ENCODE peak calls at places on chromosomes 5 and 9, in seven cellular contexts. One of them, this sample, is unnamed.

GRCh38 chr5:122292357-122292756 is 19.7 kb upstream of the SNCAIP start:
- DNase-seq in trophoblast cell: no peak
- DNase-seq in H9: no peak
- DNase-seq in neuronal stem cell: no peak
- DNase-seq in mesendoderm: no peak
- DNase-seq in mesenchymal stem cell: peak
- DNase-seq in IMR-90: peak
- DNase-seq in this sample: no peak

GRCh38 chr9:89956907-89957306 is 352.1 kb downstream of the GADD45G start:
- DNase-seq in H9: no peak
- DNase-seq in mesendoderm: no peak
- DNase-seq in IMR-90: no peak
- DNase-seq in mesenchymal stem cell: no peak
- DNase-seq in neuronal stem cell: no peak
- DNase-seq in trophoblast cell: no peak
- DNase-seq in this sample: no peak

GRCh38 chr9:99181621-99182020 is 40.1 kb downstream of the ALG2 start:
- DNase-seq in neuronal stem cell: no peak
- DNase-seq in H9: no peak
- DNase-seq in mesenchymal stem cell: peak
- DNase-seq in mesendoderm: no peak
- DNase-seq in trophoblast cell: peak
- DNase-seq in IMR-90: peak
- DNase-seq in this sample: no peak

GRCh38 chr5:140075371-140075770 is 32.3 kb upstream of the NRG2 start:
- DNase-seq in mesendoderm: no peak
- DNase-seq in trophoblast cell: no peak
- DNase-seq in mesenchymal stem cell: no peak
- DNase-seq in H9: no peak
- DNase-seq in neuronal stem cell: no peak
- DNase-seq in IMR-90: peak
- DNase-seq in this sample: no peak

GRCh38 chr9:116656535-116656934 is 30.6 kb upstream of the TRIM32 start:
- DNase-seq in mesendoderm: no peak
- DNase-seq in H9: no peak
- DNase-seq in trophoblast cell: no peak
- DNase-seq in IMR-90: no peak
- DNase-seq in neuronal stem cell: no peak
- DNase-seq in mesenchymal stem cell: no peak
- DNase-seq in this sample: no peak

GRCh38 chr9:114016101-114016500 is 62.0 kb downstream of the AMBP start:
- DNase-seq in IMR-90: no peak
- DNase-seq in H9: no peak
- DNase-seq in neuronal stem cell: no peak
- DNase-seq in mesenchymal stem cell: no peak
- DNase-seq in trophoblast cell: no peak
- DNase-seq in mesendoderm: no peak
- DNase-seq in this sample: no peak

GRCh38 chr5:77636423-77637169 is 1.9 kb downstream of the OTP start:
- DNase-seq in mesendoderm: peak
- DNase-seq in IMR-90: no peak
- DNase-seq in H9: peak
- DNase-seq in mesenchymal stem cell: no peak
- DNase-seq in neuronal stem cell: no peak
- DNase-seq in trophoblast cell: no peak
- DNase-seq in this sample: no peak

GRCh38 chr5:128014578-128014977 is 69.0 kb upstream of the SLC12A2 start:
- DNase-seq in mesendoderm: no peak
- DNase-seq in H9: no peak
- DNase-seq in neuronal stem cell: no peak
- DNase-seq in mesenchymal stem cell: no peak
- DNase-seq in trophoblast cell: no peak
- DNase-seq in IMR-90: no peak
- DNase-seq in this sample: no peak

GRCh38 chr9:113986931-113987330 is 91.2 kb downstream of the AMBP start:
- DNase-seq in H9: no peak
- DNase-seq in neuronal stem cell: no peak
- DNase-seq in mesendoderm: no peak
- DNase-seq in mesenchymal stem cell: no peak
- DNase-seq in IMR-90: no peak
- DNase-seq in trophoblast cell: no peak
- DNase-seq in this sample: no peak

GRCh38 chr9:16364347-16364746 is 506.1 kb downstream of the BNC2 start:
- DNase-seq in H9: peak
- DNase-seq in mesenchymal stem cell: no peak
- DNase-seq in IMR-90: no peak
- DNase-seq in trophoblast cell: no peak
- DNase-seq in neuronal stem cell: no peak
- DNase-seq in mesendoderm: peak
- DNase-seq in this sample: no peak

DNA sequence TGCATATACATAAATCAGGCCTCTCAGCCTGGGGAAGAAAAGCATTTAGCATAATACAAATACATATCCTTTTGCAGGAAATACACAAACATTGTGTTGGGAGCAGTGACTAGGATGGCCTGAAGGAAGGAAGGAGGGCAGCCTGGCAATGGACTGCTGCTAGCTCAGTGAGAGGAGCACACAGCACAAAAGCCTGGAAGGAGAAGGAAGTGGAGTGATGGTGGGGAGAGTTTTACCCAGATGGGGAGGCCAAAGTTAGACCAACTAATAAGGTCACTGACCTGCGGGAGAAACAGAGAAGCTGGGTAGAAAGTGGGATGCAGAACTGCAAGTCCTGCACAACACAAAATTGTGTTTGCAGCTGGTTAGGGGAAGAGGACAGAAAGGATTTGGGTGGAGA is 39.6 kb downstream of the SEMA6A start:
- DNase-seq in trophoblast cell: no peak
- DNase-seq in mesenchymal stem cell: no peak
- DNase-seq in mesendoderm: no peak
- DNase-seq in H9: no peak
- DNase-seq in neuronal stem cell: no peak
- DNase-seq in IMR-90: no peak
- DNase-seq in this sample: no peak
- H2BK120ac ChIP-seq in trophoblast cell: no peak
- H2BK120ac ChIP-seq in mesenchymal stem cell: no peak
- H2BK120ac ChIP-seq in mesendoderm: no peak
- H2BK120ac ChIP-seq in H9: no peak
- H2BK120ac ChIP-seq in neuronal stem cell: no peak
- H2BK120ac ChIP-seq in IMR-90: no peak
- H2BK120ac ChIP-seq in this sample: no peak

DNA sequence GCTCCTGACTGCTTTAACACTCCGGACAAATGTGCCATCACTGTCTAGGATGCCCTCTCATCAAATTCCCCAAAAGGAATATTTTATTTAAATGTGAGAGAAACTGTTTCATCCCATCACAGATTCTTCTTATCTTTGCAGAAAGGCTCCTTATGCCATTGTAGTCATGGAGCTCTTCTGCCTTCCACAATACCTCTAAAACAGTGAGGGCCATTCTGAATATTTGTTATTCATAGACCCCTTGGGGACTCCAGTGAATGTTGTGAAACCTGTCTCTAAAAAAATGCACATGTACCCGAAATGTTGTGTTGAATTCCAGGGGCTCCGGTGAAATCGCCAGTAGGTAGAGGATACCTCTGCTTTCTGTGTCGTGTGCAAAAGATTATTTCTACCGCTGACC is 176.9 kb downstream of the RORB start:
- DNase-seq in neuronal stem cell: no peak
- DNase-seq in mesendoderm: no peak
- DNase-seq in trophoblast cell: no peak
- DNase-seq in mesenchymal stem cell: no peak
- DNase-seq in H9: no peak
- DNase-seq in IMR-90: no peak
- DNase-seq in this sample: no peak
- H2BK120ac ChIP-seq in neuronal stem cell: no peak
- H2BK120ac ChIP-seq in mesendoderm: no peak
- H2BK120ac ChIP-seq in trophoblast cell: no peak
- H2BK120ac ChIP-seq in mesenchymal stem cell: no peak
- H2BK120ac ChIP-seq in H9: no peak
- H2BK120ac ChIP-seq in IMR-90: no peak
- H2BK120ac ChIP-seq in this sample: no peak

DNA sequence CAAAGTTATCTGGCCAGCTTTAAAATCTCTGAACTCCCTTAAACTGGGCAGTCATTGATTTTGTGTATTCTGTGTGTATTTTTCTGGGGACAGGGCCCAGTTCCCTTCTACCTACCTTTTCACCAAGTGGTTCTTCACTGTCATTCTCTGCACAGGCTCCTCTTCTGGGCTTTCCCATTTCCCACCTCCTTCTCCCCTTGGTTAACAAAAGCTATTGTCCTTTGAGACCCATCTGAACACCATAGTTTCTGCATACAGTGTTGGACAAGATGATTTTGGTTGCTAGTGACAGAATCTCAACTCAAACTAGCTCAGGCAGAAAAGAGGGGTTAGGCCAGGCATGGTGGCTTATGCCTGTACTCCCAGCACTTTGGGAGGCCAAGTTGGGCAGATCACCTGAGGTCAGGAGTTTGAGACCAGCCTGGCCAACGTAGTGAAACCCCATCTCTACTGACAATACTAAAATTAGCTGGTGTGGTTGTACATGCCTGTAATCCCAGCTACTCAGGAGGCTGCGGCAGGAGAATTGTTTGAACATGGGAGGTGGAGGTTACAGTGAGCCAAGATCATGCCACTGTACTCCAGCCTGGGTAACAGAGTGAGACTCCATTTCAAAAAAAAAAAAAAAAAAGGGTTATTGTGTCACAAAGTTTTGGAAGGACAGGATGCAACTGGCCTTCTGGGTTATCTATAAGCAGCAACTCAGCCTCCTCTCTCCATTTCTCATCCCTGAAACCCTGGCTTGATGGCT is 31.0 kb upstream of the ANKRD34B start:
- DNase-seq in mesendoderm: no peak
- DNase-seq in neuronal stem cell: no peak
- DNase-seq in IMR-90: no peak
- DNase-seq in mesenchymal stem cell: no peak
- DNase-seq in trophoblast cell: no peak
- DNase-seq in H9: no peak
- DNase-seq in this sample: peak
- H2BK120ac ChIP-seq in mesendoderm: no peak
- H2BK120ac ChIP-seq in neuronal stem cell: no peak
- H2BK120ac ChIP-seq in IMR-90: no peak
- H2BK120ac ChIP-seq in mesenchymal stem cell: no peak
- H2BK120ac ChIP-seq in trophoblast cell: no peak
- H2BK120ac ChIP-seq in H9: no peak
- H2BK120ac ChIP-seq in this sample: no peak

DNA sequence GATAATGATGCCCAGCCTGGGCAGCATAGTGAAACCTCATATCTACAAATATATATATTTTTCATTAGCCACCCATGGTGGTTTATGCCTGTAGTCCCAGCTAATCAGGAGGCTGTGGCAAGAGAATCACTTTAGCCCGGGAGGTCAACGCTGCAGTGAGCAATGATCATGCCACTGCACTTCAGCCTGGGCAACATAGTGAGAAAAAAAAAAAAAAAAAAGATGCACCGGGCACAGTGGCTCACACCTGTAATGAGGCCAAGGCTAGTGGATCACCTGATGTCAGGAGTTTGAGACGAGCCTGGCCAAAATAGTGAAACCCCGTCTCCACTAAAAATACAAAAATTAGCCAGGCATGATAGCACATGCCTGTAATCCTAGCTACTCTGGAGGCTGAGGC is 50.2 kb upstream of the ADRA1B start:
- DNase-seq in IMR-90: no peak
- DNase-seq in mesenchymal stem cell: no peak
- DNase-seq in H9: no peak
- DNase-seq in mesendoderm: no peak
- DNase-seq in trophoblast cell: no peak
- DNase-seq in neuronal stem cell: no peak
- DNase-seq in this sample: no peak
- H2BK120ac ChIP-seq in IMR-90: no peak
- H2BK120ac ChIP-seq in mesenchymal stem cell: no peak
- H2BK120ac ChIP-seq in H9: no peak
- H2BK120ac ChIP-seq in mesendoderm: no peak
- H2BK120ac ChIP-seq in trophoblast cell: no peak
- H2BK120ac ChIP-seq in neuronal stem cell: no peak
- H2BK120ac ChIP-seq in this sample: no peak

GRCh38 chr5:33067291-33067690 is 356.2 kb downstream of the NPR3 start:
- DNase-seq in neuronal stem cell: no peak
- DNase-seq in IMR-90: no peak
- DNase-seq in trophoblast cell: no peak
- DNase-seq in mesenchymal stem cell: no peak
- DNase-seq in H9: no peak
- DNase-seq in mesendoderm: no peak
- DNase-seq in this sample: no peak
- H2BK120ac ChIP-seq in neuronal stem cell: no peak
- H2BK120ac ChIP-seq in IMR-90: no peak
- H2BK120ac ChIP-seq in trophoblast cell: no peak
- H2BK120ac ChIP-seq in mesenchymal stem cell: no peak
- H2BK120ac ChIP-seq in H9: no peak
- H2BK120ac ChIP-seq in mesendoderm: no peak
- H2BK120ac ChIP-seq in this sample: no peak

GRCh38 chr9:110582156-110582555 is 2.6 kb upstream of the SVEP1 start:
- DNase-seq in mesenchymal stem cell: peak
- DNase-seq in IMR-90: no peak
- DNase-seq in mesendoderm: peak
- DNase-seq in neuronal stem cell: no peak
- DNase-seq in H9: peak
- DNase-seq in trophoblast cell: no peak
- DNase-seq in this sample: no peak

GRCh38 chr9:110580850-110581249 is 1.3 kb upstream of the SVEP1 start:
- DNase-seq in neuronal stem cell: no peak
- DNase-seq in trophoblast cell: peak
- DNase-seq in mesendoderm: no peak
- DNase-seq in mesenchymal stem cell: no peak
- DNase-seq in IMR-90: peak
- DNase-seq in H9: no peak
- DNase-seq in this sample: no peak

GRCh38 chr9:110578896-110579752 is at the start of gene SVEP1:
- DNase-seq in trophoblast cell: peak
- DNase-seq in mesenchymal stem cell: peak
- DNase-seq in IMR-90: peak
- DNase-seq in H9: peak
- DNase-seq in mesendoderm: peak
- DNase-seq in neuronal stem cell: peak
- DNase-seq in this sample: no peak

GRCh38 chr9:110578575-110578895 is 1.0 kb downstream of the SVEP1 start:
- DNase-seq in trophoblast cell: no peak
- DNase-seq in H9: no peak
- DNase-seq in neuronal stem cell: no peak
- DNase-seq in IMR-90: no peak
- DNase-seq in mesenchymal stem cell: peak
- DNase-seq in mesendoderm: no peak
- DNase-seq in this sample: no peak

GRCh38 chr9:110579763-110580255 is 268 bp upstream of the SVEP1 start:
- DNase-seq in trophoblast cell: peak
- DNase-seq in H9: peak
- DNase-seq in neuronal stem cell: peak
- DNase-seq in mesenchymal stem cell: peak
- DNase-seq in mesendoderm: peak
- DNase-seq in IMR-90: peak
- DNase-seq in this sample: no peak
- H2BK120ac ChIP-seq in trophoblast cell: peak
- H2BK120ac ChIP-seq in H9: no peak
- H2BK120ac ChIP-seq in neuronal stem cell: no peak
- H2BK120ac ChIP-seq in mesenchymal stem cell: peak
- H2BK120ac ChIP-seq in mesendoderm: no peak
- H2BK120ac ChIP-seq in IMR-90: peak
- H2BK120ac ChIP-seq in this sample: no peak

This sample was measured in H1.